ENCODE peak calls at places on chromosomes 6 and 20, in nine cellular contexts. One of them, this sample, is unnamed.

GRCh38 chr6:56041591-56041990 is 166.2 kb upstream of the BMP5 start:
- DNase-seq in RWPE1: no peak
- DNase-seq in GM12865: no peak
- DNase-seq in epithelial cell of proximal tubule: no peak
- DNase-seq in cardiac muscle cell: no peak
- DNase-seq in GM13977: no peak
- DNase-seq in left lung: no peak
- DNase-seq in MCF 10A: no peak
- DNase-seq in neural progenitor cell: no peak
- DNase-seq in this sample: no peak

GRCh38 chr6:133309579-133309978 is 68.4 kb downstream of the EYA4 start:
- DNase-seq in RWPE1: no peak
- DNase-seq in neural progenitor cell: no peak
- DNase-seq in cardiac muscle cell: no peak
- DNase-seq in epithelial cell of proximal tubule: no peak
- DNase-seq in left lung: no peak
- DNase-seq in MCF 10A: no peak
- DNase-seq in GM13977: no peak
- DNase-seq in GM12865: no peak
- DNase-seq in this sample: no peak

GRCh38 chr20:1897965-1898464 is 2.8 kb downstream of the SIRPA start:
- DNase-seq in GM13977: peak
- DNase-seq in epithelial cell of proximal tubule: no peak
- DNase-seq in GM12865: peak
- DNase-seq in cardiac muscle cell: no peak
- DNase-seq in left lung: no peak
- DNase-seq in neural progenitor cell: no peak
- DNase-seq in MCF 10A: no peak
- DNase-seq in RWPE1: no peak
- DNase-seq in this sample: peak

GRCh38 chr6:89509719-89510339 is 76.9 kb downstream of the ANKRD6 start:
- DNase-seq in RWPE1: peak
- DNase-seq in neural progenitor cell: no peak
- DNase-seq in GM12865: no peak
- DNase-seq in left lung: no peak
- DNase-seq in epithelial cell of proximal tubule: no peak
- DNase-seq in MCF 10A: peak
- DNase-seq in cardiac muscle cell: peak
- DNase-seq in GM13977: no peak
- DNase-seq in this sample: no peak

GRCh38 chr20:11001767-11002540 is 328.2 kb upstream of the JAG1 start:
- DNase-seq in left lung: no peak
- DNase-seq in neural progenitor cell: no peak
- DNase-seq in MCF 10A: peak
- DNase-seq in cardiac muscle cell: no peak
- DNase-seq in epithelial cell of proximal tubule: peak
- DNase-seq in GM12865: no peak
- DNase-seq in GM13977: no peak
- DNase-seq in RWPE1: peak
- DNase-seq in this sample: no peak

GRCh38 chr6:113102761-113103160 is 754.4 kb upstream of the MARCKS start:
- DNase-seq in left lung: no peak
- DNase-seq in neural progenitor cell: no peak
- DNase-seq in cardiac muscle cell: no peak
- DNase-seq in RWPE1: no peak
- DNase-seq in MCF 10A: peak
- DNase-seq in GM12865: no peak
- DNase-seq in GM13977: no peak
- DNase-seq in epithelial cell of proximal tubule: no peak
- DNase-seq in this sample: no peak

GRCh38 chr6:111980979-111981378 is 72.9 kb upstream of the CCN6 start:
- DNase-seq in RWPE1: no peak
- DNase-seq in GM12865: no peak
- DNase-seq in MCF 10A: no peak
- DNase-seq in left lung: no peak
- DNase-seq in cardiac muscle cell: no peak
- DNase-seq in neural progenitor cell: no peak
- DNase-seq in GM13977: no peak
- DNase-seq in epithelial cell of proximal tubule: no peak
- DNase-seq in this sample: no peak

GRCh38 chr20:63648895-63649589 is 4.2 kb downstream of the STMN3 start:
- DNase-seq in RWPE1: no peak
- DNase-seq in GM13977: no peak
- DNase-seq in neural progenitor cell: no peak
- DNase-seq in cardiac muscle cell: no peak
- DNase-seq in epithelial cell of proximal tubule: no peak
- DNase-seq in MCF 10A: no peak
- DNase-seq in left lung: no peak
- DNase-seq in GM12865: no peak
- DNase-seq in this sample: no peak

GRCh38 chr6:167737205-167737830 is 89.4 kb upstream of the AFDN start:
- DNase-seq in neural progenitor cell: no peak
- DNase-seq in GM13977: no peak
- DNase-seq in GM12865: no peak
- DNase-seq in epithelial cell of proximal tubule: no peak
- DNase-seq in left lung: no peak
- DNase-seq in cardiac muscle cell: no peak
- DNase-seq in RWPE1: no peak
- DNase-seq in MCF 10A: no peak
- DNase-seq in this sample: no peak

DNA sequence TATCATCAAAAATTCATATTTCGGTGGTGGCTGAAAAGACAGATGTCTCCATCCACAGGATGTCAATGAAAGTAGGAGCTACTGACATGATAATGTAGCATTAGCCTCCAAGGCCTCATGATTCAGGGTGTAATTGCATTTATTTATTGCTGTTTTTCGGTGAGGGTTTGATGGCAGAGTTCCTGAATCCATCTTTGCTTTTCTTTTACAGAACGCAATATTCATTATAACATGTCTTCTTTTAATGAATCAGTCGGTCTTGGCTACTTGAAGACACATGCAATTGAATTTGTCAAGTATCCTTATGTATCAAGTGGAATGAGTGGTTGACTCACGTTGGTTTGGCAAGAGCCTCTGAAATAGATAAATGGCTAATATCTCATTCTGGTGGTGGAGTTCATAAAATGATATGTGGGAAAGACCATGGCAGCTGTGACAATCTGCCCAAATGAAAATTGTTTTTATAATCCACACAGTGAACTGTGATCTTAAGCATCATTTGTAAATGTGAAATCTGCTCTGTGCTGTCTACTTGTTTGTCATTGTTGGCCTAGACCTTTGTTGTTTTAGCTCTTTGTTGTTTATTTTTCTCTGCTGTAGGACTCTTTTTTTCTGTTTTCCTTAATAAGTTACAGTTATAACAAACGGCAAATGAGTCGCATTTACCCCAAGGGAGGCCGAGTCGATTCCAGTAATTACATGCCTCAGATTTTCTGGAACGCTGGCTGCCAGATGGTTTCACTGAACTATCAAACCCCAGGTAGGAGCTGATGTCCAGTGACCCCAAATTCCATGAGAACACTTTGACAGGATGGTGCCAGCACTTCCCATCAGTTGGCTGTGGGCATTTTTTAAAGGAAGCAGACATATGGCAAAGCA is 105.7 kb upstream of the LAMP5 start:
- DNase-seq in left lung: no peak
- DNase-seq in epithelial cell of proximal tubule: no peak
- DNase-seq in GM12865: no peak
- DNase-seq in GM13977: no peak
- DNase-seq in cardiac muscle cell: no peak
- DNase-seq in MCF 10A: peak
- DNase-seq in RWPE1: no peak
- DNase-seq in neural progenitor cell: no peak
- DNase-seq in this sample: no peak
- TF ChIP-seq CTCF in left lung: no peak
- TF ChIP-seq CTCF in epithelial cell of proximal tubule: no peak
- TF ChIP-seq CTCF in GM12865: no peak
- TF ChIP-seq CTCF in GM13977: no peak
- TF ChIP-seq CTCF in cardiac muscle cell: no peak
- TF ChIP-seq CTCF in MCF 10A: no peak
- TF ChIP-seq CTCF in RWPE1: peak
- TF ChIP-seq CTCF in neural progenitor cell: no peak
- TF ChIP-seq CTCF in this sample: peak

DNA sequence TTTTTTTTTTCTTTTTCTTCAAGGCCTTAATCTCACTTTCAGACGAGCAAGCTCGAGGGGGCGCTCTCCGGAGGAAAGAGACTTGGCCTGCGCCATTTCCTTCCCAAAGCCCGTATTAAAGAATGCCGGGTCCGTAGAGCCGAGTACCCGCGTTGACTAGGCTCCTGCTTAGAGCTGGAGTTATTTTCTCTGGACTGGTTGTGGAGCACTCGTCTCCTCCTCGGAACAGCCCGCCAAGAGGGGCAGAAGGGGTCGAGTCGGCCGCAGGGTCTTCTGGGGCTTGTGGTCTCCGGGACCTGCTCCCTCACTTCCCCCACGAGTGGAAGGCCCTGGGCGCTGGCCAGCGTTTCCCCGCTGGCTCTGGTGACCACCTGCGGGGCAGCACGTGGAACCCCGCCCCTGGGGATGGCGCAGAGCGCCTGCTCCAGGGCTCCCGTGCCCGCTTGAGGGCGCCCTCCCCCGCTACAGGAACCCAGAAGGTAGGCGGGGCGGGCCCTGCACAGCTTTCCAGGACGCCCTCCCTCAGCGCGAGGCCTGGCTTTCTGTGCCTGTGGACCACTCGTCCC is 2.7 kb upstream of the MEI4 start:
- DNase-seq in GM12865: peak
- DNase-seq in GM13977: peak
- DNase-seq in RWPE1: no peak
- DNase-seq in left lung: peak
- DNase-seq in epithelial cell of proximal tubule: peak
- DNase-seq in cardiac muscle cell: peak
- DNase-seq in MCF 10A: no peak
- DNase-seq in neural progenitor cell: peak
- DNase-seq in this sample: peak
- TF ChIP-seq CTCF in GM12865: peak
- TF ChIP-seq CTCF in GM13977: peak
- TF ChIP-seq CTCF in RWPE1: no peak
- TF ChIP-seq CTCF in left lung: no peak
- TF ChIP-seq CTCF in epithelial cell of proximal tubule: peak
- TF ChIP-seq CTCF in cardiac muscle cell: peak
- TF ChIP-seq CTCF in MCF 10A: no peak
- TF ChIP-seq CTCF in neural progenitor cell: peak
- TF ChIP-seq CTCF in this sample: peak

GRCh38 chr6:24901698-24902328 is 33.9 kb downstream of the RIPOR2 start:
- DNase-seq in cardiac muscle cell: no peak
- DNase-seq in RWPE1: no peak
- DNase-seq in epithelial cell of proximal tubule: no peak
- DNase-seq in GM13977: no peak
- DNase-seq in MCF 10A: no peak
- DNase-seq in GM12865: no peak
- DNase-seq in left lung: no peak
- DNase-seq in neural progenitor cell: no peak
- DNase-seq in this sample: no peak
- TF ChIP-seq CTCF in cardiac muscle cell: no peak
- TF ChIP-seq CTCF in RWPE1: no peak
- TF ChIP-seq CTCF in epithelial cell of proximal tubule: no peak
- TF ChIP-seq CTCF in GM13977: no peak
- TF ChIP-seq CTCF in MCF 10A: no peak
- TF ChIP-seq CTCF in GM12865: no peak
- TF ChIP-seq CTCF in left lung: no peak
- TF ChIP-seq CTCF in neural progenitor cell: no peak
- TF ChIP-seq CTCF in this sample: no peak

GRCh38 chr6:105136433-105137350 is 43.1 kb downstream of the POPDC3 start:
- DNase-seq in GM13977: peak
- DNase-seq in GM12865: peak
- DNase-seq in RWPE1: peak
- DNase-seq in left lung: peak
- DNase-seq in MCF 10A: peak
- DNase-seq in neural progenitor cell: peak
- DNase-seq in epithelial cell of proximal tubule: no peak
- DNase-seq in cardiac muscle cell: peak
- DNase-seq in this sample: peak
- TF ChIP-seq CTCF in GM13977: no peak
- TF ChIP-seq CTCF in GM12865: no peak
- TF ChIP-seq CTCF in RWPE1: no peak
- TF ChIP-seq CTCF in left lung: peak
- TF ChIP-seq CTCF in MCF 10A: peak
- TF ChIP-seq CTCF in neural progenitor cell: peak
- TF ChIP-seq CTCF in epithelial cell of proximal tubule: peak
- TF ChIP-seq CTCF in cardiac muscle cell: peak
- TF ChIP-seq CTCF in this sample: no peak

GRCh38 chr20:20664795-20665194 is 47.6 kb downstream of the RALGAPA2 start:
- DNase-seq in neural progenitor cell: peak
- DNase-seq in MCF 10A: peak
- DNase-seq in left lung: no peak
- DNase-seq in RWPE1: peak
- DNase-seq in GM12865: peak
- DNase-seq in cardiac muscle cell: peak
- DNase-seq in GM13977: peak
- DNase-seq in epithelial cell of proximal tubule: peak
- DNase-seq in this sample: peak
- TF ChIP-seq CTCF in neural progenitor cell: peak
- TF ChIP-seq CTCF in MCF 10A: peak
- TF ChIP-seq CTCF in left lung: peak
- TF ChIP-seq CTCF in RWPE1: peak
- TF ChIP-seq CTCF in GM12865: peak
- TF ChIP-seq CTCF in cardiac muscle cell: peak
- TF ChIP-seq CTCF in GM13977: peak
- TF ChIP-seq CTCF in epithelial cell of proximal tubule: peak
- TF ChIP-seq CTCF in this sample: peak

DNA sequence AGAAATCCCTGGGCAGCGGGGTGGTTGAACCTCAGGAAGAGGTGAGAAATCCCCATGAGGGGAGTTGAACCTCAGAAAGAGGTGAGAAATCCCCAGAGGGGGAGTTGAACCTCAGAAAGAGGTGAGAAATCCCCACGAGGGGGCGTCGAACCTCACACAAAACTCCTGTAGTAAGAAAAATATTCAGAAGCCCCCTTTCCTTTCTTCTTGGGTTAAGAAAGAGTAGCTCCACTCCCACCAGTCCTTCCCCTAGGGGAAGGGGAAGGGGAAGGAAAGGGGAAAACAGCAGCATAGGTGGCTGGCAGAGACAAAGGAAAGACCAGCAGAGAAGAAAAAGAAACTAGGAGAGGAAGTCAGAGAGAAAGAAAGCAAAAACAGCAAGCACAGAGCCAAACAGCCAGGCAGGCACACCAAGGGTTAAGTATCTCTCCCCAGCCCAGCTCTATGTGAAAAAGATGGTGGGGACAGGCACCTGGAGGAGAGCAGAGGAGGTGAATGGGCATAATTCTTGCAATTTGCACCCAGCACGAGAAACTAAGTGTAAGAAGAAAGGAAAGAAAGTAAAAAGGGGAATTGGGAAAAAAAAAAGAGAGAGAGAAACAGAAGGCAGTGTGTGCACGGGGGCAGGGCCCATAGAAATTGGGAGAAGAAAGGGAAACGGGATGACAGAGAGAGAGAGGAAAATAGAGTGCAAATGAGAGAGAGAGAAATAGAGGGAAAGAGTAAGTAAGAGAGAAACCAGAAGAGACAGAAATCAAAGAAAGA is 88.2 kb downstream of the PLG start:
- DNase-seq in cardiac muscle cell: no peak
- DNase-seq in left lung: no peak
- DNase-seq in neural progenitor cell: peak
- DNase-seq in RWPE1: no peak
- DNase-seq in GM13977: no peak
- DNase-seq in epithelial cell of proximal tubule: no peak
- DNase-seq in GM12865: peak
- DNase-seq in MCF 10A: no peak
- DNase-seq in this sample: peak
- TF ChIP-seq CTCF in cardiac muscle cell: no peak
- TF ChIP-seq CTCF in left lung: no peak
- TF ChIP-seq CTCF in neural progenitor cell: peak
- TF ChIP-seq CTCF in RWPE1: no peak
- TF ChIP-seq CTCF in GM13977: no peak
- TF ChIP-seq CTCF in epithelial cell of proximal tubule: peak
- TF ChIP-seq CTCF in GM12865: no peak
- TF ChIP-seq CTCF in MCF 10A: no peak
- TF ChIP-seq CTCF in this sample: no peak

GRCh38 chr6:21064716-21065340 is 528.7 kb upstream of the SOX4 start:
- DNase-seq in GM12865: no peak
- DNase-seq in RWPE1: no peak
- DNase-seq in epithelial cell of proximal tubule: no peak
- DNase-seq in left lung: no peak
- DNase-seq in neural progenitor cell: no peak
- DNase-seq in GM13977: no peak
- DNase-seq in cardiac muscle cell: no peak
- DNase-seq in MCF 10A: no peak
- DNase-seq in this sample: no peak
- TF ChIP-seq CTCF in GM12865: no peak
- TF ChIP-seq CTCF in RWPE1: no peak
- TF ChIP-seq CTCF in epithelial cell of proximal tubule: no peak
- TF ChIP-seq CTCF in left lung: no peak
- TF ChIP-seq CTCF in neural progenitor cell: no peak
- TF ChIP-seq CTCF in GM13977: no peak
- TF ChIP-seq CTCF in cardiac muscle cell: no peak
- TF ChIP-seq CTCF in MCF 10A: no peak
- TF ChIP-seq CTCF in this sample: no peak

This sample was measured in activated CD8-positive, alpha-beta T cell treated with anti-CD3 and anti-CD28 coated beads for 36 hours.